ENCODE peak calls at places on chromosomes 12 and 14, in seven cellular contexts. P, B, A, W, M, O and J are unnamed samples.

GRCh38 chr12:15555466-15555865 is 233.2 kb downstream of the PTPRO start:
- DNase-seq in P (no peak), W (no peak), B (no peak), O (no peak), A (no peak), M (no peak), J (no peak)

GRCh38 chr14:68232643-68233055 is 413.1 kb downstream of the RAD51B start:
- DNase-seq in M (no peak), O (peak; percentile 97), B (no peak), P (peak; percentile 69), A (peak; percentile 100), W (no peak), J (peak; percentile 85)

GRCh38 chr14:101357038-101357437 is 204.3 kb upstream of the DIO3 start:
- DNase-seq in O (no peak), W (no peak), M (no peak), A (no peak), B (no peak), P (no peak), J (no peak)

GRCh38 chr14:95523818-95524448 is 7.5 kb upstream of the SYNE3 start:
- DNase-seq in M (peak; percentile 60), P (no peak), A (peak; percentile 87), O (peak; percentile 67), W (peak; percentile 84), B (peak; percentile 33), J (no peak)

GRCh38 chr12:31866523-31866922 is 92.7 kb upstream of the RESF1 start:
- DNase-seq in M (no peak), W (no peak), B (no peak), P (no peak), O (no peak), A (no peak), J (no peak)

GRCh38 chr14:58904771-58905170 is 267.0 kb downstream of the DACT1 start:
- DNase-seq in O (peak; percentile 14), P (no peak), M (no peak), A (peak; percentile 45), W (no peak), B (no peak), J (no peak)

GRCh38 chr12:123973552-123974341 is 732 bp downstream of the ZNF664 start:
- DNase-seq in M (peak; percentile 68), B (peak; percentile 70), P (no peak), O (peak; percentile 56), W (peak; percentile 71), A (no peak), J (peak; percentile 68)

GRCh38 chr14:72812292-72812851 is 81.5 kb downstream of the DPF3 start:
- DNase-seq in P (no peak), A (no peak), M (no peak), W (no peak), O (no peak), B (peak; percentile 50), J (no peak)

GRCh38 chr12:105440037-105440664 is 109.7 kb downstream of the C12orf75 start:
- DNase-seq in A (no peak), B (no peak), P (no peak), O (no peak), W (no peak), M (no peak), J (no peak)

GRCh38 chr14:24141030-24141880 is at the start of gene EMC9:
- DNase-seq in P (peak; percentile 100), W (peak; percentile 100), B (peak; percentile 100), O (peak; percentile 100), M (peak; percentile 100), A (peak; percentile 99), J (peak; percentile 100)
- TF ChIP-seq CTCF in P (peak; percentile 47), W (peak; percentile 64), B (peak; percentile 0), O (peak; percentile 34), M (peak; percentile 54), A (peak; percentile 60), J (peak; percentile 34)

DNA sequence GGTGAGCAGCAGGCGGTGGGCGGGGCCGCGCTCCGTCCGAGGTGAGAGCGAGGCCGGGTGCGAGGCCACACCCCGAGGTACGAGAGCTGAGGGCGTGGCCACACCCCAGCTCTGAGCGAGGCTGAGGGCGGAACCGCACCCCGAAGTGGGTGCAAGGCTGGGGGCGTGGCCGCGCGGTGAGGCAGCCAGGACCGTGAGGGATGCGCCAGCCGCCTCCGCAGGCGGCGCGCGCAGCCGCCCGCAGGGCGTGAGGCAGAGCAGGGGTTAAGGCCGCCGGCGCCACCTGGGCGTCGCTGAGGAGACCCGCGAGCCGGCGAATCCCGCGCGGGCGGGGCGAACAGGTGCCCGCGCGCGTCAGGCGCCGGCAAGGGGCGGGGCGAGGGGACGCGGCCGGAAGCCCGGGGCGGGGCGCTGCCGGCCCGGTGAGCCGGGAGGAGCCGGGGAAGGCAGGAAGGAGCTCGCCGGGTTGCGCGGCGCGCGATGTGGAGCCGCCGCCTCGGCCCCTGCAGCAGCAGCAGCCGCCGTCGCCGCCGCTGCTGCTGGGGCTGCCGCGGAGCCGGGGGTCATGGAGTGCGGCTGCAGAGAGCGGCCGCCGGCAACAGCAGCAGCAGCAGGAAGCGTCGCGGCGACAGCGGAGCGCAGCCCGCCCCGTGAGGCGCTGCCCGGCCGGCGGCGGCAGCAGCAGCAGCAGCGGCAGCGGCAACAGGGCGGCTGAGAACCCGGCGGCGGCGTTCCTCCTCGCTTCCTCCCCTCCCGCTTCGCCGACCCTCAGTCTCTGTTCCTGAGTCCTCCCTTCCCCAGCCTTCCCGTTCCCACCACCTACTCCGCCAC is at the start of gene BICDL1:
- DNase-seq in W (peak; percentile 97), O (peak; percentile 64), M (peak; percentile 95), P (peak; percentile 76), A (peak; percentile 5), B (peak; percentile 99), J (peak; percentile 97)
- H3K4me3 ChIP-seq in W (peak within 1 kb of the TSS; percentile 30), O (peak within 1 kb of the TSS; percentile 42), M (peak within 1 kb of the TSS; percentile 62), P (peak within 1 kb of the TSS; percentile 20), A (peak within 1 kb of the TSS; percentile 58), B (peak within 1 kb of the TSS; percentile 89), J (peak within 1 kb of the TSS; percentile 66)

GRCh38 chr12:66708704-66709443 is 30.0 kb upstream of the GRIP1 start:
- DNase-seq in M (no peak), P (no peak), O (peak; percentile 17), W (no peak), A (peak; percentile 25), B (peak; percentile 55), J (no peak)
- TF ChIP-seq CTCF in M (peak; percentile 34), P (no peak), O (no peak), W (no peak), A (peak; percentile 49), B (no peak), J (peak; percentile 71)

GRCh38 chr12:82097877-82098276 is 260.3 kb downstream of the CCDC59 start:
- DNase-seq in W (no peak), B (no peak), O (no peak), A (no peak), P (no peak), M (no peak), J (no peak)
- H3K4me3 ChIP-seq in W (no peak overlapping the region), B (no peak overlapping the region), O (no peak overlapping the region), A (no peak overlapping the region), P (no peak overlapping the region), M (no peak overlapping the region), J (no peak overlapping the region)

GRCh38 chr12:67646775-67647174 is 1.8 kb upstream of the DYRK2 start:
- DNase-seq in B (no peak), P (no peak), W (no peak), A (no peak), O (no peak), M (no peak), J (no peak)

GRCh38 chr12:67648306-67649164 is at the start of gene DYRK2:
- DNase-seq in O (peak; percentile 93), M (peak; percentile 86), A (peak; percentile 67), B (peak; percentile 77), W (peak; percentile 89), P (peak; percentile 52), J (peak; percentile 76)

GRCh38 chr12:67647251-67647546 is 1.3 kb upstream of the DYRK2 start:
- DNase-seq in A (no peak), O (no peak), B (peak; percentile 44), W (no peak), M (no peak), P (no peak), J (no peak)

GRCh38 chr12:67649165-67650126 is 901 bp downstream of the DYRK2 start:
- DNase-seq in M (peak; percentile 64), W (peak; percentile 73), O (peak; percentile 56), B (peak; percentile 32), P (peak; percentile 27), A (no peak), J (no peak)

GRCh38 chr12:67647547-67648305 is 819 bp upstream of the DYRK2 start:
- DNase-seq in A (peak; percentile 70), W (peak; percentile 91), M (peak; percentile 83), P (peak; percentile 72), O (peak; percentile 90), B (peak; percentile 92), J (peak; percentile 82)
- TF ChIP-seq CTCF in A (peak; percentile 52), W (no peak), M (peak; percentile 34), P (no peak), O (peak; percentile 18), B (peak; percentile 9), J (no peak)